ENCODE peak calls at places on chromosomes 3 and 15, in four cellular contexts. W is NCI-H69; P is CD4-positive, CD25-positive, alpha-beta regulatory T cell; Z is GM03348. A is an unnamed sample.

GRCh38 chr15:52284164-52284563 is 11.4 kb downstream of the MYO5C start:
- DNase-seq in W (no peak), P (no peak), Z (no peak), A (no peak)

GRCh38 chr3:139119331-139120025 is 74.8 kb upstream of the PRR23C start:
- DNase-seq in W (no peak), P (no peak), Z (no peak), A (peak)

GRCh38 chr3:53079147-53079546 is 33.3 kb upstream of the SFMBT1 start:
- DNase-seq in W (no peak), P (no peak), Z (no peak), A (no peak)

GRCh38 chr3:8318002-8318649 is 183.5 kb upstream of the LMCD1 start:
- DNase-seq in W (peak), P (no peak), Z (peak), A (no peak)

GRCh38 chr3:177181418-177181817 is 15.9 kb downstream of the TBL1XR1 start:
- DNase-seq in W (no peak), P (no peak), Z (no peak), A (no peak)

GRCh38 chr3:140004271-140004670 is 69.3 kb downstream of the CLSTN2 start:
- DNase-seq in W (peak), P (no peak), Z (no peak), A (no peak)

GRCh38 chr15:65027593-65027992 is 1.8 kb downstream of the MTFMT start:
- DNase-seq in W (no peak), P (no peak), Z (no peak), A (no peak)

GRCh38 chr3:48598323-48599076 is 3.4 kb upstream of the COL7A1 start:
- DNase-seq in W (peak), P (no peak), Z (peak), A (peak)

GRCh38 chr3:194130211-194130610 is 5.7 kb upstream of the HES1 start:
- DNase-seq in W (no peak), P (no peak), Z (no peak), A (no peak)

GRCh38 chr15:38041576-38041975 is 107.1 kb downstream of the TMCO5A start:
- DNase-seq in W (no peak), P (no peak), Z (peak), A (no peak)

GRCh38 chr3:72346526-72346926 is 501.7 kb downstream of the SHQ1 start:
- DNase-seq in W (no peak), P (peak), Z (peak), A (no peak)

GRCh38 chr3:141246958-141247301 is 15.3 kb downstream of the PXYLP1 start:
- DNase-seq in W (no peak), P (no peak), Z (no peak), A (no peak)

GRCh38 chr3:37321260-37321852 is 147.0 kb upstream of the LRRFIP2 start:
- DNase-seq in W (no peak), P (no peak), Z (peak), A (no peak)

GRCh38 chr3:197807969-197808587 is 17.0 kb downstream of the LRCH3 start:
- DNase-seq in W (no peak), P (no peak), Z (peak), A (no peak)

GRCh38 chr3:33787328-33788009 is 11.0 kb upstream of the PDCD6IP start:
- DNase-seq in W (peak), P (peak), Z (peak), A (peak)

GRCh38 chr15:60121845-60122244 is 117.7 kb downstream of the FOXB1 start:
- DNase-seq in W (no peak), P (peak), Z (no peak), A (no peak)

GRCh38 chr3:166425900-166426611 is 588.8 kb upstream of the BCHE start:
- DNase-seq in W (peak), P (no peak), Z (no peak), A (no peak)

GRCh38 chr15:91308209-91308608 is 208.2 kb downstream of the SV2B start:
- DNase-seq in W (no peak), P (peak), Z (no peak), A (no peak)

GRCh38 chr3:149886957-149887356 is 73.9 kb downstream of the RNF13 start:
- DNase-seq in W (no peak), P (no peak), Z (no peak), A (peak)

GRCh38 chr15:70121656-70122297 is 24.1 kb upstream of the TLE3 start:
- DNase-seq in W (peak), P (no peak), Z (peak), A (no peak)

GRCh38 chr3:44995142-44995770 is 19.2 kb downstream of the EXOSC7 start:
- DNase-seq in W (peak), P (no peak), Z (peak), A (no peak)

GRCh38 chr3:143849854-143850549 is 1.7 kb upstream of the SLC9A9 start:
- DNase-seq in W (no peak), P (peak), Z (peak), A (no peak)

GRCh38 chr3:47522082-47522987 is 8.8 kb upstream of the ELP6 start:
- DNase-seq in W (peak), P (peak), Z (peak), A (peak)

GRCh38 chr15:101676965-101677364 is 24.8 kb upstream of the TM2D3 start:
- DNase-seq in W (peak), P (no peak), Z (peak), A (no peak)

GRCh38 chr3:120349819-120350125 is 618 bp upstream of the LRRC58 start:
- DNase-seq in W (no peak), P (no peak), Z (no peak), A (no peak)

GRCh38 chr3:55639886-55640765 is 153.0 kb upstream of the WNT5A start:
- DNase-seq in W (peak), P (no peak), Z (no peak), A (no peak)

GRCh38 chr15:48032911-48033310 is 87.9 kb upstream of the SLC24A5 start:
- DNase-seq in W (no peak), P (no peak), Z (no peak), A (no peak)

GRCh38 chr15:83565553-83566159 is 88.3 kb upstream of the ADAMTSL3 start:
- DNase-seq in W (peak), P (peak), Z (peak), A (no peak)

GRCh38 chr3:182092662-182093262 is 381.0 kb downstream of the SOX2 start:
- DNase-seq in W (peak), P (no peak), Z (no peak), A (no peak)

GRCh38 chr3:117954131-117954530 is 1080.5 kb downstream of the IGSF11 start:
- DNase-seq in W (no peak), P (no peak), Z (no peak), A (no peak)

GRCh38 chr15:81336568-81336967 is 12.6 kb upstream of the STARD5 start:
- DNase-seq in W (no peak), P (peak), Z (peak), A (no peak)

GRCh38 chr3:115836944-115837343 is 213.6 kb downstream of the GAP43 start:
- DNase-seq in W (peak), P (peak), Z (peak), A (no peak)

GRCh38 chr15:57216288-57216687 is 160.0 kb upstream of the CGNL1 start:
- DNase-seq in W (peak), P (no peak), Z (peak), A (no peak)

A was measured in left lung.